ENCODE peak calls at places on chromosome 17, in eight cellular contexts. One of them, this sample, is unnamed.

GRCh38 chr17:74325743-74326379 is at the start of gene KIF19:
- DNase-seq in transverse colon: peak; percentile 67
- DNase-seq in A549: no peak
- DNase-seq in esophagus muscularis mucosa: no peak
- DNase-seq in suprapubic skin: no peak
- DNase-seq in GM12878: no peak
- DNase-seq in sigmoid colon: no peak
- DNase-seq in ovary: no peak
- DNase-seq in this sample: peak; percentile 55

GRCh38 chr17:80992077-80992947 is 671 bp downstream of the CHMP6 start:
- DNase-seq in transverse colon: peak; percentile 23
- DNase-seq in A549: no peak
- DNase-seq in esophagus muscularis mucosa: no peak
- DNase-seq in suprapubic skin: no peak
- DNase-seq in GM12878: no peak
- DNase-seq in sigmoid colon: no peak
- DNase-seq in ovary: no peak
- DNase-seq in this sample: no peak

GRCh38 chr17:12765544-12765943 is 23.8 kb upstream of the ARHGAP44 start:
- DNase-seq in transverse colon: no peak
- DNase-seq in A549: peak; percentile 55
- DNase-seq in esophagus muscularis mucosa: no peak
- DNase-seq in suprapubic skin: no peak
- DNase-seq in GM12878: no peak
- DNase-seq in sigmoid colon: no peak
- DNase-seq in ovary: peak; percentile 40
- DNase-seq in this sample: peak; percentile 38

GRCh38 chr17:44200478-44201155 is 933 bp upstream of the ATXN7L3 start:
- DNase-seq in transverse colon: peak; percentile 44
- DNase-seq in A549: no peak
- DNase-seq in esophagus muscularis mucosa: no peak
- DNase-seq in suprapubic skin: no peak
- DNase-seq in GM12878: no peak
- DNase-seq in sigmoid colon: no peak
- DNase-seq in ovary: no peak
- DNase-seq in this sample: no peak

GRCh38 chr17:76136276-76137025 is 4.6 kb downstream of the FOXJ1 start:
- DNase-seq in transverse colon: no peak
- DNase-seq in A549: no peak
- DNase-seq in esophagus muscularis mucosa: no peak
- DNase-seq in suprapubic skin: no peak
- DNase-seq in GM12878: no peak
- DNase-seq in sigmoid colon: no peak
- DNase-seq in ovary: no peak
- DNase-seq in this sample: no peak

GRCh38 chr17:75877752-75878173 is 618 bp downstream of the TRIM47 start:
- DNase-seq in transverse colon: peak; percentile 88
- DNase-seq in A549: no peak
- DNase-seq in esophagus muscularis mucosa: no peak
- DNase-seq in suprapubic skin: no peak
- DNase-seq in GM12878: no peak
- DNase-seq in sigmoid colon: peak; percentile 88
- DNase-seq in ovary: peak; percentile 70
- DNase-seq in this sample: peak; percentile 86

GRCh38 chr17:4566785-4567184 is 6.4 kb upstream of the GGT6 start:
- DNase-seq in transverse colon: peak; percentile 57
- DNase-seq in A549: peak; percentile 94
- DNase-seq in esophagus muscularis mucosa: no peak
- DNase-seq in suprapubic skin: no peak
- DNase-seq in GM12878: no peak
- DNase-seq in sigmoid colon: no peak
- DNase-seq in ovary: peak; percentile 68
- DNase-seq in this sample: peak; percentile 63

GRCh38 chr17:222172-222571 is 40.7 kb upstream of the DOC2B start:
- DNase-seq in transverse colon: peak; percentile 5
- DNase-seq in A549: no peak
- DNase-seq in esophagus muscularis mucosa: no peak
- DNase-seq in suprapubic skin: peak; percentile 44
- DNase-seq in GM12878: no peak
- DNase-seq in sigmoid colon: peak; percentile 61
- DNase-seq in ovary: no peak
- DNase-seq in this sample: no peak

GRCh38 chr17:82866521-82867214 is 26.8 kb upstream of the ZNF750 start:
- DNase-seq in transverse colon: no peak
- DNase-seq in A549: no peak
- DNase-seq in esophagus muscularis mucosa: no peak
- DNase-seq in suprapubic skin: no peak
- DNase-seq in GM12878: no peak
- DNase-seq in sigmoid colon: peak; percentile 88
- DNase-seq in ovary: no peak
- DNase-seq in this sample: no peak

GRCh38 chr17:19705771-19706770 is 10.3 kb downstream of the SLC47A2 start:
- DNase-seq in transverse colon: no peak
- DNase-seq in A549: no peak
- DNase-seq in esophagus muscularis mucosa: peak; percentile 91
- DNase-seq in suprapubic skin: no peak
- DNase-seq in GM12878: no peak
- DNase-seq in sigmoid colon: no peak
- DNase-seq in ovary: no peak
- DNase-seq in this sample: no peak

GRCh38 chr17:44820631-44821196 is 9.4 kb downstream of the GJC1 start:
- DNase-seq in transverse colon: no peak
- DNase-seq in A549: peak; percentile 79
- DNase-seq in esophagus muscularis mucosa: no peak
- DNase-seq in suprapubic skin: no peak
- DNase-seq in GM12878: no peak
- DNase-seq in sigmoid colon: peak; percentile 59
- DNase-seq in ovary: no peak
- DNase-seq in this sample: no peak

GRCh38 chr17:73439597-73439996 is 127.8 kb upstream of the CDC42EP4 start:
- DNase-seq in transverse colon: no peak
- DNase-seq in A549: no peak
- DNase-seq in esophagus muscularis mucosa: no peak
- DNase-seq in suprapubic skin: no peak
- DNase-seq in GM12878: no peak
- DNase-seq in sigmoid colon: no peak
- DNase-seq in ovary: no peak
- DNase-seq in this sample: no peak

GRCh38 chr17:11747441-11747840 is 149.2 kb downstream of the DNAH9 start:
- DNase-seq in transverse colon: no peak
- DNase-seq in A549: no peak
- DNase-seq in esophagus muscularis mucosa: no peak
- DNase-seq in suprapubic skin: no peak
- DNase-seq in GM12878: no peak
- DNase-seq in sigmoid colon: no peak
- DNase-seq in ovary: no peak
- DNase-seq in this sample: no peak

GRCh38 chr17:34011599-34011998 is 243.5 kb upstream of the CCL2 start:
- DNase-seq in transverse colon: no peak
- DNase-seq in A549: no peak
- DNase-seq in esophagus muscularis mucosa: no peak
- DNase-seq in suprapubic skin: no peak
- DNase-seq in GM12878: no peak
- DNase-seq in sigmoid colon: no peak
- DNase-seq in ovary: no peak
- DNase-seq in this sample: no peak

GRCh38 chr17:8056232-8056975 is 17.5 kb downstream of the ALOX15B start:
- DNase-seq in transverse colon: peak; percentile 57
- DNase-seq in A549: no peak
- DNase-seq in esophagus muscularis mucosa: no peak
- DNase-seq in suprapubic skin: peak; percentile 70
- DNase-seq in GM12878: peak; percentile 44
- DNase-seq in sigmoid colon: peak; percentile 75
- DNase-seq in ovary: no peak
- DNase-seq in this sample: peak; percentile 81

GRCh38 chr17:44935116-44935515 is 12.5 kb downstream of the KIF18B start:
- DNase-seq in transverse colon: no peak
- DNase-seq in A549: no peak
- DNase-seq in esophagus muscularis mucosa: no peak
- DNase-seq in suprapubic skin: no peak
- DNase-seq in GM12878: no peak
- DNase-seq in sigmoid colon: peak; percentile 62
- DNase-seq in ovary: no peak
- DNase-seq in this sample: no peak

GRCh38 chr17:43367588-43368242 is 31.1 kb upstream of the ARL4D start:
- DNase-seq in transverse colon: no peak
- DNase-seq in A549: peak; percentile 90
- DNase-seq in esophagus muscularis mucosa: no peak
- DNase-seq in suprapubic skin: no peak
- DNase-seq in GM12878: peak; percentile 91
- DNase-seq in sigmoid colon: no peak
- DNase-seq in ovary: no peak
- DNase-seq in this sample: no peak

GRCh38 chr17:7004398-7005253 is 7.8 kb upstream of the RNASEK start:
- DNase-seq in transverse colon: no peak
- DNase-seq in A549: peak; percentile 84
- DNase-seq in esophagus muscularis mucosa: no peak
- DNase-seq in suprapubic skin: no peak
- DNase-seq in GM12878: peak; percentile 26
- DNase-seq in sigmoid colon: no peak
- DNase-seq in ovary: no peak
- DNase-seq in this sample: no peak

GRCh38 chr17:39240631-39241030 is 14.9 kb upstream of the STAC2 start:
- DNase-seq in transverse colon: no peak
- DNase-seq in A549: no peak
- DNase-seq in esophagus muscularis mucosa: no peak
- DNase-seq in suprapubic skin: no peak
- DNase-seq in GM12878: no peak
- DNase-seq in sigmoid colon: peak; percentile 5
- DNase-seq in ovary: no peak
- DNase-seq in this sample: no peak

GRCh38 chr17:39243155-39243554 is 17.4 kb upstream of the STAC2 start:
- DNase-seq in transverse colon: no peak
- DNase-seq in A549: no peak
- DNase-seq in esophagus muscularis mucosa: no peak
- DNase-seq in suprapubic skin: no peak
- DNase-seq in GM12878: no peak
- DNase-seq in sigmoid colon: peak; percentile 37
- DNase-seq in ovary: no peak
- DNase-seq in this sample: no peak

GRCh38 chr17:39244600-39245570 is 19.1 kb upstream of the STAC2 start:
- DNase-seq in transverse colon: peak; percentile 90
- DNase-seq in A549: peak; percentile 87
- DNase-seq in esophagus muscularis mucosa: peak; percentile 96
- DNase-seq in suprapubic skin: peak; percentile 95
- DNase-seq in GM12878: peak; percentile 40
- DNase-seq in sigmoid colon: peak; percentile 92
- DNase-seq in ovary: peak; percentile 88
- DNase-seq in this sample: peak; percentile 92

GRCh38 chr17:39244016-39244599 is 18.4 kb upstream of the STAC2 start:
- DNase-seq in transverse colon: no peak
- DNase-seq in A549: no peak
- DNase-seq in esophagus muscularis mucosa: no peak
- DNase-seq in suprapubic skin: no peak
- DNase-seq in GM12878: no peak
- DNase-seq in sigmoid colon: peak; percentile 62
- DNase-seq in ovary: no peak
- DNase-seq in this sample: no peak

DNA sequence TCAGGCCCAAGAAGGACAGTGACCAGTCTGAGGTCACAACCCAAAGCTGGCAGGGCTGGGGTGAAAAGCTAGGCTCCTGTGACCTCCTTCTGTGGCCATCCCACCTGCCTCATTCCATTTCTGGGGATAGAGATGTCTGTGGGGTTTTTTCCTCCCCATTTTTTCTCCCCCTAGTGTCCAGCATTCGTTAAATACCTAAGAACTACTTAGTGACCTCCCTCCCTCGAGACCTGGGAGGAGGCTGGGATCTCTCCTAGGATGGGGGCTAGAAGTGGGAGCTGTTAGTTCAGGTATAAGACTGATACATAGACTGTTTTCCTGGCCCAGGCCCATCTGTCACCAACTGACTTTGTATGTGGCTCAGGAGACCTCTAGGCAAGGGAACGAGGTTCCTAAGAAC is 20.5 kb upstream of the STAC2 start:
- DNase-seq in transverse colon: no peak
- DNase-seq in A549: no peak
- DNase-seq in esophagus muscularis mucosa: no peak
- DNase-seq in suprapubic skin: no peak
- DNase-seq in GM12878: no peak
- DNase-seq in sigmoid colon: peak; percentile 24
- DNase-seq in ovary: no peak
- DNase-seq in this sample: no peak
- TF ChIP-seq EP300 in transverse colon: no peak
- TF ChIP-seq EP300 in A549: no peak
- TF ChIP-seq EP300 in esophagus muscularis mucosa: no peak
- TF ChIP-seq EP300 in suprapubic skin: no peak
- TF ChIP-seq EP300 in GM12878: no peak
- TF ChIP-seq EP300 in sigmoid colon: no peak
- TF ChIP-seq EP300 in ovary: no peak
- TF ChIP-seq EP300 in this sample: no peak

DNA sequence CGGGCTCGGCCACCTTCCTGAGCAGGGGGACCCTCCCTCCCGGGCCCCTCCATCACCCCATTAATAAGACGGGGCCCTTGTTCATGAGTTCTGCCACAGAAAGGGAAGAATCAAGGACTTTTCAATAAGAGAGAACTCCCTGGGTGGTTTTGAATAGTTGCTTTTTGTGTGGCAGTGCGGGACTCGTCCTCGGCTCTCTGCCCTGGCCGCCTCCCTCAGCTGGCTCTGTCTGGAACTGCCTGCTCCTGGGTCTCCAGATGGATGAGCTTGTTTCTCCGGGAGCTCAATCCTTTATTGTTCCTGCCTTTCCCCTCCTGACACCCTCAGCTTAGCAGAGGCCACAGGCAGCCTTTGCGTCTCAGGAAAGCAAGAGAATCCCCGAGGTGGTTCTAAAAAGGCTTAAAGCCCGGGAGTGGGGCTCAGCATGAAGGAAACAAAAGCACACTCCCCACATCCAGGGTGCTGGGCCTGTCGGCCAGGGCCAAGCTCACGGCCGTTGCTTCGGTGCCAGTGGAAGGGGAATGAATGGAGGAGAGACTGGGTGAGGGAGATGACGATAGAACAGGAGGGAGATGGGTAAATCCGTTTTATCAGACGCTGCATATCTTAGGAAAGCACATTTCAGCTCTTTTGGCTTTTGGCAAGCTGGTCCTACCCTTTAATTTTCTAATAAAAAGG is 60.2 kb downstream of the RAI1 start:
- DNase-seq in transverse colon: no peak
- DNase-seq in A549: no peak
- DNase-seq in esophagus muscularis mucosa: no peak
- DNase-seq in suprapubic skin: no peak
- DNase-seq in GM12878: no peak
- DNase-seq in sigmoid colon: no peak
- DNase-seq in ovary: peak; percentile 52
- DNase-seq in this sample: no peak
- H3K4me1 ChIP-seq in transverse colon: peaks cover 30% of the 10 kb centered on the region
- H3K4me1 ChIP-seq in A549: peaks cover 72% of the 10 kb centered on the region
- H3K4me1 ChIP-seq in esophagus muscularis mucosa: peaks cover 65% of the 10 kb centered on the region
- H3K4me1 ChIP-seq in suprapubic skin: peaks cover 79% of the 10 kb centered on the region
- H3K4me1 ChIP-seq in GM12878: peaks cover 12% of the 10 kb centered on the region
- H3K4me1 ChIP-seq in sigmoid colon: no peaks in the 10 kb centered on the region
- H3K4me1 ChIP-seq in ovary: peaks cover 36% of the 10 kb centered on the region
- H3K4me1 ChIP-seq in this sample: peaks cover 74% of the 10 kb centered on the region

GRCh38 chr17:79331492-79331891 is 256.9 kb downstream of the ENGASE start:
- DNase-seq in transverse colon: no peak
- DNase-seq in A549: no peak
- DNase-seq in esophagus muscularis mucosa: no peak
- DNase-seq in suprapubic skin: no peak
- DNase-seq in GM12878: no peak
- DNase-seq in sigmoid colon: no peak
- DNase-seq in ovary: no peak
- DNase-seq in this sample: no peak
- H3K27ac ChIP-seq in transverse colon: no peak overlapping the region
- H3K27ac ChIP-seq in A549: no peak overlapping the region
- H3K27ac ChIP-seq in esophagus muscularis mucosa: no peak overlapping the region
- H3K27ac ChIP-seq in suprapubic skin: no peak overlapping the region
- H3K27ac ChIP-seq in GM12878: no peak overlapping the region
- H3K27ac ChIP-seq in sigmoid colon: no peak overlapping the region
- H3K27ac ChIP-seq in ovary: no peak overlapping the region
- H3K27ac ChIP-seq in this sample: no peak overlapping the region

GRCh38 chr17:66271512-66271911 is 30.9 kb upstream of the PRKCA start:
- DNase-seq in transverse colon: no peak
- DNase-seq in A549: no peak
- DNase-seq in esophagus muscularis mucosa: no peak
- DNase-seq in suprapubic skin: no peak
- DNase-seq in GM12878: no peak
- DNase-seq in sigmoid colon: no peak
- DNase-seq in ovary: no peak
- DNase-seq in this sample: no peak
- TF ChIP-seq EP300 in transverse colon: no peak
- TF ChIP-seq EP300 in A549: no peak
- TF ChIP-seq EP300 in esophagus muscularis mucosa: no peak
- TF ChIP-seq EP300 in suprapubic skin: no peak
- TF ChIP-seq EP300 in GM12878: no peak
- TF ChIP-seq EP300 in sigmoid colon: no peak
- TF ChIP-seq EP300 in ovary: no peak
- TF ChIP-seq EP300 in this sample: no peak

This sample was measured in stomach.